ENCODE peak calls at places on chromosome 16, in eight cellular contexts. S, I, A, G, P, N, O and H are unnamed samples.

GRCh38 chr16:4709481-4709880 is 16.1 kb downstream of the NUDT16L1 start:
- DNase-seq in P (no peak), S (no peak), G (no peak), A (no peak), N (no peak), O (no peak), I (no peak), H (no peak)

GRCh38 chr16:50457423-50457822 is 88.6 kb upstream of the BRD7 start:
- DNase-seq in N (no peak), P (no peak), G (no peak), A (no peak), I (no peak), S (peak; percentile 19), O (no peak), H (no peak)

GRCh38 chr16:89132194-89133005 is 38.7 kb downstream of the ACSF3 start:
- DNase-seq in S (no peak), O (no peak), I (no peak), P (no peak), N (no peak), A (no peak), G (no peak), H (no peak)

GRCh38 chr16:76955629-76956028 is 235.4 kb upstream of the MON1B start:
- DNase-seq in G (no peak), N (no peak), I (no peak), S (no peak), O (no peak), A (no peak), P (no peak), H (no peak)

GRCh38 chr16:51762081-51762995 is 611.3 kb upstream of the SALL1 start:
- DNase-seq in G (peak; percentile 64), A (peak; percentile 49), O (peak; percentile 46), P (no peak), S (peak; percentile 73), I (peak; percentile 54), N (no peak), H (peak; percentile 34)

GRCh38 chr16:23148166-23148512 is 1.1 kb downstream of the USP31 start:
- DNase-seq in I (no peak), S (no peak), G (no peak), A (no peak), P (no peak), N (no peak), O (no peak), H (no peak)

GRCh38 chr16:11105038-11105903 is 150.7 kb downstream of the SOCS1 start:
- DNase-seq in A (no peak), G (peak; percentile 61), O (peak; percentile 88), I (peak; percentile 56), N (no peak), P (no peak), S (peak; percentile 89), H (peak; percentile 45)

GRCh38 chr16:48384305-48384981 is 770 bp downstream of the SIAH1 start:
- DNase-seq in N (peak; percentile 21), S (peak; percentile 61), I (peak; percentile 79), P (peak; percentile 7), A (no peak), G (peak; percentile 89), O (no peak), H (no peak)

GRCh38 chr16:2428051-2428786 is 1.0 kb upstream of the CCNF start:
- DNase-seq in P (no peak), A (peak; percentile 63), I (peak; percentile 65), O (no peak), S (peak; percentile 75), G (peak; percentile 61), N (no peak), H (no peak)

GRCh38 chr16:86971251-86971650 is 345.9 kb downstream of the C16orf95 start:
- DNase-seq in G (no peak), N (no peak), O (no peak), P (no peak), I (no peak), A (no peak), S (no peak), H (no peak)

GRCh38 chr16:4558026-4558425 is 1.9 kb downstream of the C16orf96 start:
- DNase-seq in G (no peak), I (no peak), A (no peak), O (no peak), S (no peak), N (no peak), P (no peak), H (no peak)

GRCh38 chr16:5214466-5214865 is 116.9 kb upstream of the EEF2KMT start:
- DNase-seq in P (no peak), G (no peak), O (no peak), S (no peak), N (no peak), I (no peak), A (no peak), H (no peak)